ENCODE peak calls at places on chromosomes 13 and 19, in six cellular contexts. One of them, this sample, is unnamed.

GRCh38 chr13:109154546-109154945 is 525.1 kb downstream of the MYO16 start:
- DNase-seq in adipocyte: no peak
- DNase-seq in adrenal gland: no peak
- DNase-seq in uterus: no peak
- DNase-seq in astrocyte of the spinal cord: no peak
- DNase-seq in sigmoid colon: no peak
- DNase-seq in this sample: no peak

GRCh38 chr13:19763618-19764017 is 19.1 kb downstream of the PSPC1 start:
- DNase-seq in adipocyte: no peak
- DNase-seq in adrenal gland: no peak
- DNase-seq in uterus: no peak
- DNase-seq in astrocyte of the spinal cord: no peak
- DNase-seq in sigmoid colon: peak; percentile 21
- DNase-seq in this sample: no peak

GRCh38 chr19:41859618-41860418 is at the start of gene RPS19:
- DNase-seq in adipocyte: peak; percentile 99
- DNase-seq in adrenal gland: peak; percentile 98
- DNase-seq in uterus: peak; percentile 100
- DNase-seq in astrocyte of the spinal cord: peak; percentile 99
- DNase-seq in sigmoid colon: peak; percentile 99
- DNase-seq in this sample: peak; percentile 86

GRCh38 chr13:29435125-29435911 is 160.2 kb downstream of the SLC7A1 start:
- DNase-seq in adipocyte: peak; percentile 90
- DNase-seq in adrenal gland: peak; percentile 42
- DNase-seq in uterus: peak; percentile 51
- DNase-seq in astrocyte of the spinal cord: peak; percentile 91
- DNase-seq in sigmoid colon: peak; percentile 88
- DNase-seq in this sample: no peak

GRCh38 chr13:59477011-59477410 is 686.7 kb downstream of the DIAPH3 start:
- DNase-seq in adipocyte: no peak
- DNase-seq in adrenal gland: no peak
- DNase-seq in uterus: no peak
- DNase-seq in astrocyte of the spinal cord: no peak
- DNase-seq in sigmoid colon: no peak
- DNase-seq in this sample: no peak

GRCh38 chr19:51948979-51949378 is 21.7 kb downstream of the ZNF613 start:
- DNase-seq in adipocyte: peak; percentile 40
- DNase-seq in adrenal gland: no peak
- DNase-seq in uterus: no peak
- DNase-seq in astrocyte of the spinal cord: peak; percentile 20
- DNase-seq in sigmoid colon: no peak
- DNase-seq in this sample: no peak

GRCh38 chr13:80217614-80218456 is 123.1 kb downstream of the SPRY2 start:
- DNase-seq in adipocyte: no peak
- DNase-seq in adrenal gland: no peak
- DNase-seq in uterus: no peak
- DNase-seq in astrocyte of the spinal cord: peak; percentile 71
- DNase-seq in sigmoid colon: no peak
- DNase-seq in this sample: no peak

GRCh38 chr13:31236211-31236786 is 36.5 kb downstream of the B3GLCT start:
- DNase-seq in adipocyte: peak; percentile 88
- DNase-seq in adrenal gland: no peak
- DNase-seq in uterus: no peak
- DNase-seq in astrocyte of the spinal cord: peak; percentile 54
- DNase-seq in sigmoid colon: no peak
- DNase-seq in this sample: peak; percentile 12

GRCh38 chr19:49362048-49362925 is at the start of gene TEAD2:
- DNase-seq in adipocyte: peak; percentile 86
- DNase-seq in adrenal gland: peak; percentile 54
- DNase-seq in uterus: peak; percentile 85
- DNase-seq in astrocyte of the spinal cord: peak; percentile 56
- DNase-seq in sigmoid colon: peak; percentile 91
- DNase-seq in this sample: no peak

GRCh38 chr13:59340581-59340980 is 823.1 kb downstream of the DIAPH3 start:
- DNase-seq in adipocyte: no peak
- DNase-seq in adrenal gland: no peak
- DNase-seq in uterus: no peak
- DNase-seq in astrocyte of the spinal cord: no peak
- DNase-seq in sigmoid colon: no peak
- DNase-seq in this sample: no peak

GRCh38 chr13:101398191-101398590 is 18.1 kb downstream of the NALCN start:
- DNase-seq in adipocyte: peak; percentile 38
- DNase-seq in adrenal gland: no peak
- DNase-seq in uterus: no peak
- DNase-seq in astrocyte of the spinal cord: peak; percentile 50
- DNase-seq in sigmoid colon: no peak
- DNase-seq in this sample: no peak

GRCh38 chr13:100922599-100922998 is 248.0 kb upstream of the TMTC4 start:
- DNase-seq in adipocyte: no peak
- DNase-seq in adrenal gland: no peak
- DNase-seq in uterus: no peak
- DNase-seq in astrocyte of the spinal cord: no peak
- DNase-seq in sigmoid colon: no peak
- DNase-seq in this sample: no peak

GRCh38 chr19:13588953-13589833 is 82.9 kb upstream of the CACNA1A start:
- DNase-seq in adipocyte: peak; percentile 80
- DNase-seq in adrenal gland: peak; percentile 51
- DNase-seq in uterus: peak; percentile 59
- DNase-seq in astrocyte of the spinal cord: peak; percentile 53
- DNase-seq in sigmoid colon: peak; percentile 72
- DNase-seq in this sample: no peak

GRCh38 chr13:44311011-44311481 is 62.6 kb upstream of the SERP2 start:
- DNase-seq in adipocyte: peak; percentile 71
- DNase-seq in adrenal gland: no peak
- DNase-seq in uterus: no peak
- DNase-seq in astrocyte of the spinal cord: peak; percentile 65
- DNase-seq in sigmoid colon: peak; percentile 85
- DNase-seq in this sample: no peak

GRCh38 chr13:59346861-59347470 is 816.8 kb downstream of the DIAPH3 start:
- DNase-seq in adipocyte: no peak
- DNase-seq in adrenal gland: no peak
- DNase-seq in uterus: no peak
- DNase-seq in astrocyte of the spinal cord: no peak
- DNase-seq in sigmoid colon: no peak
- DNase-seq in this sample: no peak

GRCh38 chr13:32443111-32443510 is 15.2 kb upstream of the N4BP2L1 start:
- DNase-seq in adipocyte: peak; percentile 37
- DNase-seq in adrenal gland: no peak
- DNase-seq in uterus: no peak
- DNase-seq in astrocyte of the spinal cord: no peak
- DNase-seq in sigmoid colon: no peak
- DNase-seq in this sample: no peak

GRCh38 chr19:47540748-47541147 is 25.9 kb upstream of the NAPA start:
- DNase-seq in adipocyte: peak; percentile 57
- DNase-seq in adrenal gland: no peak
- DNase-seq in uterus: no peak
- DNase-seq in astrocyte of the spinal cord: peak; percentile 48
- DNase-seq in sigmoid colon: no peak
- DNase-seq in this sample: no peak

GRCh38 chr13:93476175-93476574 is 249.6 kb downstream of the GPC6 start:
- DNase-seq in adipocyte: peak; percentile 79
- DNase-seq in adrenal gland: no peak
- DNase-seq in uterus: no peak
- DNase-seq in astrocyte of the spinal cord: peak; percentile 77
- DNase-seq in sigmoid colon: no peak
- DNase-seq in this sample: peak; percentile 32

GRCh38 chr13:85575110-85575509 is 224.1 kb downstream of the SLITRK6 start:
- DNase-seq in adipocyte: no peak
- DNase-seq in adrenal gland: no peak
- DNase-seq in uterus: no peak
- DNase-seq in astrocyte of the spinal cord: no peak
- DNase-seq in sigmoid colon: no peak
- DNase-seq in this sample: no peak

GRCh38 chr13:34258646-34259386 is 440.9 kb downstream of the RFC3 start:
- DNase-seq in adipocyte: peak; percentile 13
- DNase-seq in adrenal gland: no peak
- DNase-seq in uterus: no peak
- DNase-seq in astrocyte of the spinal cord: no peak
- DNase-seq in sigmoid colon: no peak
- DNase-seq in this sample: no peak

DNA sequence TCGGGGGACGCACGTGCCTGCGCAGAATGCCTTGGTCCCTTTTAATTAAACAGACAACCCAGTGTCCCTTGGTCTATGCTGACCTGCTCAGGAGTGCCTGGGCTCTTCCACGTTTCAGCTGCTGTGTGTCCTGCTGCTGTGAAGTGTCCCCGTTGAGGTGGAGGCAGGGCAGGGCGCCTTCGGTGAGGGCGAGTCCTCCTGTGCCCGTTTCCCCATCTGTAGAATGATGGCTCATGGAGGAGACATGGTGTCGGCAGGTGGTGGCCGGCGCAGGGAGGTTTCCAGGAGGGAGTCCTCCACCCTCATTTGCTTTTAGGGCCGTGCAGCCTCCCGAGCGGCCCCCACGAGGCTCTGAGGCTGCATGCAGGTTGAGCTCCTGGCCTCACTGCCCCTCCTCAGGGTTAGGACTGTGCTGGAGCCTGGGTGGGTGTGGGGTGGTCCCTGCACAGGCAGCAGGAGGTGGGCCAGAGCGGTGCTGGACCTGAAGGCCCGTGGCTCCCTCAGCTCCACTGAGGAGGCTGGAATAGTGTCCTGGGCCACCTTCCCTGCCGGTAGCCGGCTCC is 8.8 kb downstream of the STK11 start:
- DNase-seq in adipocyte: no peak
- DNase-seq in adrenal gland: no peak
- DNase-seq in uterus: no peak
- DNase-seq in astrocyte of the spinal cord: no peak
- DNase-seq in sigmoid colon: no peak
- DNase-seq in this sample: no peak
- H3K4me3 ChIP-seq in adipocyte: no peak overlapping the region
- H3K4me3 ChIP-seq in adrenal gland: peak overlapping the region; percentile 28
- H3K4me3 ChIP-seq in uterus: no peak overlapping the region
- H3K4me3 ChIP-seq in astrocyte of the spinal cord: no peak overlapping the region
- H3K4me3 ChIP-seq in sigmoid colon: peak overlapping the region; percentile 0
- H3K4me3 ChIP-seq in this sample: no peak overlapping the region

DNA sequence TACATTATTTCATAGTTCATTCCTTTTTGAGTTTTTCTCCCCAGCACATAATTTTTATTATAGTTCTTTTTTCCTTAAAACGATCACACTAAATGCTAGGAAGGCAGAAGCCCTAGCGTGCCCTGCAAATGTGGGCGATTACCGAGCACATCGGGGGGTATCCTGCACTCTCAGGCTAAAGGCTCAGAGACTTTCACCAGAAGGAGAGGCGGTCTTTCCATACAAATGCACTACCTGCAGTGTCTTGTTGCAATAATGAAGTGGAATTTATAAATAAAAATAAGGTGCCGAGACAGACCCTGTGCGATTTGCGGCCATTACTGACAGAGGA is 29.3 kb upstream of the SPACA7 start:
- DNase-seq in adipocyte: no peak
- DNase-seq in adrenal gland: no peak
- DNase-seq in uterus: no peak
- DNase-seq in astrocyte of the spinal cord: no peak
- DNase-seq in sigmoid colon: no peak
- DNase-seq in this sample: no peak
- H3K4me3 ChIP-seq in adipocyte: no peak overlapping the region
- H3K4me3 ChIP-seq in adrenal gland: no peak overlapping the region
- H3K4me3 ChIP-seq in uterus: no peak overlapping the region
- H3K4me3 ChIP-seq in astrocyte of the spinal cord: no peak overlapping the region
- H3K4me3 ChIP-seq in sigmoid colon: no peak overlapping the region
- H3K4me3 ChIP-seq in this sample: no peak overlapping the region

DNA sequence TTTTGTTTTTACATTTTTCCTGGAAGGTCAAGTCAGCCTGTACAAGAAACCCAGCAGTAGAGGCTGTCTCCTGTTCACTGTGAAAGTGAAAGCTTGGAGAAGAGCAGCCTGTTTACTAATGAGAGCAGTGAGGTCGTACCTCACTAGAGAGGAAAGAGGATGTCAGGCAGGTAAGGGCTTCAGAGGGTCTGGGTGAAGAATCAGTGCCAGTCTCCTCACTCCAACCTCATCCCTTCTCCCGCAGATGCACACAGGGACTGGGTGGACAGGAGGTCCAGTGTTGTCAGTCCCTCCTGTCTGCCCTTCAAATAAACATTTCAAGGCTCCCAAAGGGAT is 462.5 kb downstream of the KLF5 start:
- DNase-seq in adipocyte: no peak
- DNase-seq in adrenal gland: no peak
- DNase-seq in uterus: no peak
- DNase-seq in astrocyte of the spinal cord: no peak
- DNase-seq in sigmoid colon: no peak
- DNase-seq in this sample: no peak
- H3K4me3 ChIP-seq in adipocyte: no peak overlapping the region
- H3K4me3 ChIP-seq in adrenal gland: no peak overlapping the region
- H3K4me3 ChIP-seq in uterus: no peak overlapping the region
- H3K4me3 ChIP-seq in astrocyte of the spinal cord: no peak overlapping the region
- H3K4me3 ChIP-seq in sigmoid colon: no peak overlapping the region
- H3K4me3 ChIP-seq in this sample: no peak overlapping the region

DNA sequence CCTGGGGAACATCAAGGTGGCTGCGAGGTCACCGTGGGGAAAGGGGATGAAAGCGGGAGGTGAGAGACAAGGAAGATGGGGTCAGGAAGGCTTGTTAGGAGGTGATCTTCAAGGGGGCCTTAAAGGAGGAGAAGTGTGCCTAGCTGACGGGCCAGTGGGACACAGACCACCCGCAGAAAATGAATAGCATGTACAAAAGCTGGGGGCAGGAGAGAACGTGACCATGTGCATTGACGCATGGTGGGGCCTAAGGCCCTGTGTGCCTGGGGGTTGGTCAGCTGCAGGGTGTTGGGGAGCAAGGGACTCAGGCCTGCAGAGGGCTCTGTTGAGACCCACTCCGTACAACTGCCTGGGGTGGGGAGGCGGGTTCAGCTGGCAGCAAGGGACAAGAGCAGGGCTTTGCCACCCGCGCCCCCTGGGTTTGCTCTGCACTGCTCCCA is 5.9 kb downstream of the RAB8A start:
- DNase-seq in adipocyte: no peak
- DNase-seq in adrenal gland: no peak
- DNase-seq in uterus: no peak
- DNase-seq in astrocyte of the spinal cord: no peak
- DNase-seq in sigmoid colon: no peak
- DNase-seq in this sample: no peak
- H3K4me3 ChIP-seq in adipocyte: no peak overlapping the region
- H3K4me3 ChIP-seq in adrenal gland: no peak overlapping the region
- H3K4me3 ChIP-seq in uterus: no peak overlapping the region
- H3K4me3 ChIP-seq in astrocyte of the spinal cord: no peak overlapping the region
- H3K4me3 ChIP-seq in sigmoid colon: no peak overlapping the region
- H3K4me3 ChIP-seq in this sample: no peak overlapping the region

This sample was measured in epithelial cell of proximal tubule.